ENCODE peak calls at places on chromosomes 11 and 22, in five cellular contexts. O is mesenchymal stem cell, J is H9, C is H1, P is neuronal stem cell. U is an unnamed sample.

GRCh38 chr11:107830915-107831540 is 27.6 kb downstream of the SLC35F2 start:
- DNase-seq in O (no peak), C (no peak), J (no peak), P (no peak), U (no peak)

GRCh38 chr11:134033276-134033675 is 35.6 kb upstream of the JAM3 start:
- DNase-seq in J (no peak), P (no peak), O (no peak), C (no peak), U (no peak)

GRCh38 chr22:45885941-45886395 is 91.0 kb downstream of the WNT7B start:
- DNase-seq in C (no peak), O (no peak), P (no peak), J (peak; percentile 26), U (no peak)

GRCh38 chr11:132427611-132428010 is 1057.2 kb downstream of the NTM start:
- DNase-seq in C (no peak), J (no peak), O (no peak), P (no peak), U (no peak)

GRCh38 chr11:911031-911889 is 650 bp upstream of the CHID1 start:
- DNase-seq in P (no peak), C (no peak), O (peak; percentile 75), J (peak; percentile 60), U (no peak)

GRCh38 chr11:67666676-67667489 is 7.5 kb downstream of the ALDH3B2 start:
- DNase-seq in O (no peak), C (no peak), P (no peak), J (no peak), U (no peak)

GRCh38 chr11:17548444-17548843 is 1.4 kb downstream of the OTOG start:
- DNase-seq in J (peak; percentile 75), P (no peak), O (no peak), C (no peak), U (no peak)

GRCh38 chr22:29093501-29093921 is 20.7 kb downstream of the KREMEN1 start:
- DNase-seq in O (peak; percentile 52), P (no peak), J (no peak), C (no peak), U (no peak)

GRCh38 chr11:134485316-134485715 is 73.3 kb upstream of the B3GAT1 start:
- DNase-seq in J (peak; percentile 11), O (no peak), C (no peak), P (no peak), U (no peak)

GRCh38 chr22:47696776-47697175 is 934.3 kb downstream of the TBC1D22A start:
- DNase-seq in O (no peak), C (peak; percentile 6), J (no peak), P (no peak), U (no peak)
- H3K27ac ChIP-seq in O (no peak overlapping the region), C (no peak overlapping the region), J (no peak overlapping the region), P (no peak overlapping the region), U (no peak overlapping the region)

DNA sequence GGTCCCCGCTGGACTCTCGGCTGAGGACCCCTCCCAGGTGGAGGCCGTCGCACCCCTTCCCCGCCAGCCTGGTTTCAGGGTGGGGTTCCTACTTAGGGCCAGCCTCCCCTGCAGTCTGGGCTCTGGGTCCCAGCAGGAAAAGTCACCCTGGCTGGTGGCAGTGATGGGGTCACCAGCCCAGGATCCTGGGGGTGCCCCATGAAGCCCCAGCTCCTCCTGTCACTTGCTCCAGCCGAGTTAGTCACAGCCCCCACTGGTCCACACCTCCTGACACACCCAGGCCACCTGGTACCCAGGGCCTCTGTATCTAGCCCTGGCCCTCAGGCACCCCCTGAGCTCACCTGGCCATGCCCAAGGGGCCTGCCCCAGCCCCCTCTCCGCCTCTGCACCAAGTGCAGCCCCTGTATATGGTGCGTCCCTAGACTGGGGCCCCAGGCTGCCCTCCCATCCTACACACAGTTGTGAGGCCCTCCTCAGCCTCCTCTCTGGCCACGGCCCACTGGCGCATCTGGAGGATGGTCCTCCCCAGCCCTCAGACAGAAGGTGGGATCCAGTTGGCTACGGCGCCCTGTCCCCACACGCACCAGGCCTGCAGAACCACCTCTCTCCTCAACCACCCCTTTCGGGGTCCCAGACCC is 6.7 kb downstream of the PLXNB2 start:
- DNase-seq in O (no peak), P (no peak), C (no peak), J (no peak), U (no peak)
- H2BK12ac ChIP-seq in O (no peak overlapping the region), P (peak overlapping the region; percentile 41), C (no peak overlapping the region), J (no peak overlapping the region), U (no peak overlapping the region)

GRCh38 chr11:117579148-117579547 is 217.9 kb downstream of the DSCAML1 start:
- DNase-seq in C (no peak), J (no peak), P (no peak), O (no peak), U (no peak)

GRCh38 chr11:117573326-117573725 is 223.7 kb downstream of the DSCAML1 start:
- DNase-seq in P (no peak), J (no peak), C (no peak), O (no peak), U (no peak)

GRCh38 chr11:117572671-117573070 is 224.3 kb downstream of the DSCAML1 start:
- DNase-seq in J (no peak), O (no peak), P (no peak), C (no peak), U (no peak)

GRCh38 chr11:117574551-117574950 is 222.5 kb downstream of the DSCAML1 start:
- DNase-seq in C (no peak), O (no peak), J (no peak), P (no peak), U (no peak)

DNA sequence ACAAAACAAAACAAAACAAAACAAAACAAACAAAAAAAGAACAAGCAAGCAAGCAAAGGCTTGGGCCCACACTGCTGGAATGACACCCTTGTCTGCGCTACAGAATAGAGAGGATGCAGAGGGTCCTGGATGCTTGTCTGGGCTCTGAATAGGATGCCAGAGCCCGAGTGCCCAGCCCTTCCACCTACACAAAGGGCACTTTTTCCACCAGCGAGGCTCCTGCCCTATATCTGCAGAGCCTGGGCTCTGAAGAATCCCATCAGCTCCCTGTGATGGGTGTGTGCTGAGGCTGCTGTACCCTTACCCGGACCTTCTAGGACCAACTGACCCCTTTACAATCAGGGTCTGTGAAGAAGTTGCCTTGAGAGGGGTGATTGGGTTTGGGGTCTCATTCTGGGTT is 221.2 kb downstream of the DSCAML1 start:
- DNase-seq in J (no peak), C (no peak), P (no peak), O (no peak), U (no peak)
- H3K27ac ChIP-seq in J (no peak overlapping the region), C (no peak overlapping the region), P (no peak overlapping the region), O (no peak overlapping the region), U (no peak overlapping the region)

GRCh38 chr11:117605331-117605730 is 191.7 kb downstream of the DSCAML1 start:
- DNase-seq in J (no peak), P (no peak), C (no peak), O (no peak), U (no peak)
- H2BK12ac ChIP-seq in J (no peak overlapping the region), P (no peak overlapping the region), C (no peak overlapping the region), O (no peak overlapping the region), U (no peak overlapping the region)

GRCh38 chr11:12199231-12199948 is 89.0 kb downstream of the MICAL2 start:
- DNase-seq in C (no peak), P (no peak), J (no peak), O (no peak), U (no peak)
- H3K27ac ChIP-seq in C (no peak overlapping the region), P (no peak overlapping the region), J (no peak overlapping the region), O (no peak overlapping the region), U (peak overlapping the region; percentile 84)

DNA sequence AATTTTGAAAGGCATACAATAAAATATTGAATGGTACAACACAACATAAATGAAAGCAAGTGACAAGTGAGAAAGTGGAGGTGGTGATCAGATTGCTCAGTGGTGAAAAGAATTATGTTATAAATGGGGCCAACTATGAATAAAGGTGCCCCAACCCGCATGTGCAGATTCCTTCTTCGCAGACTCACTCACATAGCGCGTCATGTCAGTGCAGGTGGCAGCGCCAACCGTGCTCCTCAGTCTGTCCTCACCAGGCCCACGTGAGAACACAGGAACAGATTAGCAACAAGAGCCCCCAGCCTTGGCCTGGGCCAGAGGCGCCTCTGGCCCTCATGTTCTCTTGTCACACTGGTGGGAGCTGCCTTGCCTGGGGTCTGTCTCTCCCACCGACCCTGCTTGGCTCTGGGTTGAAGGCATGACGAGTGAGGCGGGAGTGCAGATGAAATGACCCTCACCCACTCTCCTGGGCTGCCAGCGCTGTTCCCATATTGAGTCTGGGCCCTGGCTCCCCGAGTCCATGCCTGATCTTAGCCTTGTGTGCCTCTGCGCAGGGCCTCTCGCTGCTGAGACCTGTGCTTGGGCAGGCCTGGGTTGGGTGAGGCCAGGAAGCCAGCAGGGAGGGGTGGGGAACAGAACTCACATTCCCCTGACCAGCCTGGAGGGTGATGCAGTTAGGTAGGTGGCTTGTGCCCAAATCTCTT is 6.4 kb downstream of the ATG16L2 start:
- DNase-seq in C (no peak), P (no peak), J (no peak), O (no peak), U (no peak)
- H2BK12ac ChIP-seq in C (peak overlapping the region; percentile 75), P (no peak overlapping the region), J (no peak overlapping the region), O (no peak overlapping the region), U (no peak overlapping the region)

GRCh38 chr22:27867114-27867957 is 51.7 kb downstream of the PITPNB start:
- DNase-seq in P (no peak), O (peak; percentile 45), J (no peak), C (no peak), U (no peak)
- H3K27ac ChIP-seq in P (no peak overlapping the region), O (peak overlapping the region; percentile 28), J (no peak overlapping the region), C (no peak overlapping the region), U (no peak overlapping the region)

DNA sequence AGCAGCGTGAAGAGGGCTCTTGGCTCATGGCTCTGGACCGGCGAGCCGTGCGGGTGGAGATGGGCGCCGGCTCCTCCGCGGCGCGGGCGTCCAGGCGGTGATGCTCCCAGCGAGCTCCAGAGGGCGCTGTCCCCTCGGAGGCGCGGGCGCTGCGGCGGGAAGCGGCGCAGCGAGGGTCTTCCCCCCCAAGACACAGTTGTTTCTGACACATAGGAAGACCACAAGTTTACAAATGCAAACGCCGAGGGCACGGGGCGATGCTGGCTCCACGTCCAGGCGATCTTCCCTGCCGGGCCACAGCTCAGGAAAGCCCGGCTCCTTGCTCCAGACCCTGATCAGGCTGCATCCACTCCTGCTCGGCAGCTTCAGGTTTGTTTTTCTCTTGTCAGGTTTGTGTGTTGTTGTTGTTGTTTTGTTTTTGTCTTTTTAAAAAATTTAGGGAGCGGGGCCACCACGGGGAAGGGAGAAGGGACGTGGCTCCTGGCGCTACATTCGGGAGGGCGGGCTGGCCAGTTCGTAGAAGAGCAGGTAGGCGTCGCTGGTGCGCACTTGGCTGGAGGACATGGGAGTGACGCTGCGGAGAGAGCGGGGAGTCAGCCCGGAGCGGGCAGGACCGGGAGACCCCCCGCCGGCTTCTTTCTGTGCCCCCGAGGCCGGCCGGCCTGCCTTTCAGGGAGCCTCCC is 10.0 kb upstream of the MFRP start:
- DNase-seq in J (peak; percentile 90), C (peak; percentile 93), O (peak; percentile 81), P (peak; percentile 72), U (peak; percentile 74)
- H2BK12ac ChIP-seq in J (no peak overlapping the region), C (peak overlapping the region; percentile 43), O (no peak overlapping the region), P (no peak overlapping the region), U (peak overlapping the region; percentile 29)

U was measured in trophoblast cell.